ENCODE peak calls at places on chromosomes 3 and 15, in ten cellular contexts. B is PC-3, A is left ventricle myocardium inferior, G is heart left ventricle, O is WERI-Rb-1, Y is A673, R is mammary epithelial cell, U is esophagus muscularis mucosa, D is cardiac muscle cell, S is right atrium auricular region. C is an unnamed sample.

GRCh38 chr3:13497386-13497785 is 17.3 kb downstream of the HDAC11 start:
- DNase-seq in G (no peak), B (no peak), S (no peak), U (no peak), R (peak), O (no peak), A (peak), D (peak), Y (no peak), C (no peak)

GRCh38 chr3:50600141-50600753 is 11.3 kb downstream of the CISH start:
- DNase-seq in S (no peak), G (no peak), Y (no peak), A (no peak), D (no peak), U (no peak), B (no peak), O (no peak), R (no peak), C (no peak)

GRCh38 chr15:75170203-75170602 is 31.5 kb upstream of the C15orf39 start:
- DNase-seq in U (no peak), R (no peak), Y (no peak), B (no peak), S (no peak), G (no peak), O (no peak), D (no peak), A (no peak), C (no peak)

GRCh38 chr3:83195243-83195642 is 1433.8 kb upstream of the GBE1 start:
- DNase-seq in U (no peak), Y (no peak), G (no peak), A (no peak), O (no peak), R (no peak), D (no peak), B (no peak), S (no peak), C (no peak)

GRCh38 chr3:145721273-145721805 is 439.6 kb downstream of the PLOD2 start:
- DNase-seq in R (no peak), A (no peak), O (no peak), Y (no peak), U (no peak), G (no peak), S (no peak), D (no peak), B (no peak), C (no peak)

GRCh38 chr3:155946178-155946577 is 75.7 kb downstream of the GMPS start:
- DNase-seq in Y (no peak), U (no peak), R (peak), A (no peak), G (no peak), B (peak), O (no peak), D (peak), S (no peak), C (no peak)

GRCh38 chr3:77259701-77260100 is 219.8 kb downstream of the ROBO2 start:
- DNase-seq in A (no peak), O (no peak), D (no peak), G (no peak), B (no peak), S (no peak), Y (no peak), R (no peak), U (no peak), C (no peak)

GRCh38 chr3:21435871-21436270 is 315.1 kb downstream of the ZNF385D start:
- DNase-seq in U (no peak), G (no peak), Y (no peak), S (no peak), D (peak), B (peak), A (no peak), R (peak), O (no peak), C (no peak)

GRCh38 chr3:41111011-41111410 is 88.3 kb upstream of the CTNNB1 start:
- DNase-seq in D (no peak), B (no peak), O (no peak), U (no peak), R (peak), G (no peak), Y (no peak), S (no peak), A (no peak), C (no peak)

GRCh38 chr3:197549261-197549885 is 6.4 kb downstream of the BDH1 start:
- DNase-seq in U (no peak), S (no peak), O (no peak), A (no peak), Y (peak), B (no peak), R (no peak), G (no peak), D (no peak), C (no peak)

GRCh38 chr3:190012314-190012782 is 108.3 kb downstream of the P3H2 start:
- DNase-seq in R (peak), Y (peak), U (no peak), S (no peak), O (no peak), D (peak), A (no peak), G (no peak), B (peak), C (no peak)

GRCh38 chr15:29270169-29270955 is 740 bp upstream of the NSMCE3 start:
- DNase-seq in Y (no peak), S (no peak), R (peak), G (no peak), A (no peak), O (no peak), D (peak), U (no peak), B (peak), C (no peak)

GRCh38 chr3:43162573-43163084 is 56.8 kb upstream of the POMGNT2 start:
- DNase-seq in A (no peak), D (no peak), R (no peak), B (no peak), S (no peak), Y (no peak), U (peak), G (no peak), O (no peak), C (no peak)

GRCh38 chr15:88382482-88382983 is 84.7 kb downstream of the MRPL46 start:
- DNase-seq in G (no peak), O (no peak), D (no peak), A (no peak), U (no peak), B (peak), S (no peak), R (peak), Y (no peak), C (no peak)

GRCh38 chr15:44087578-44088190 is 107.4 kb downstream of the FRMD5 start:
- DNase-seq in R (peak), U (no peak), B (peak), D (peak), O (no peak), S (no peak), A (no peak), Y (peak), G (no peak), C (no peak)

GRCh38 chr3:120683213-120683612 is 1.2 kb upstream of the HGD start:
- DNase-seq in G (no peak), D (peak), A (peak), O (no peak), S (no peak), U (no peak), Y (no peak), B (no peak), R (no peak), C (no peak)

GRCh38 chr15:38688096-38688495 is 123.5 kb upstream of the RASGRP1 start:
- DNase-seq in O (no peak), D (no peak), Y (no peak), A (no peak), G (no peak), S (no peak), U (no peak), B (no peak), R (no peak), C (no peak)

GRCh38 chr15:80991446-80991845 is 1.8 kb upstream of the MESD start:
- DNase-seq in B (peak), S (peak), G (peak), R (peak), O (no peak), Y (no peak), A (peak), D (peak), U (no peak), C (peak)

GRCh38 chr3:115651089-115651488 is 27.8 kb downstream of the GAP43 start:
- DNase-seq in O (no peak), U (no peak), A (no peak), S (no peak), D (no peak), R (no peak), Y (no peak), B (no peak), G (no peak), C (no peak)

GRCh38 chr3:171548918-171549317 is 88.7 kb upstream of the TNIK start:
- DNase-seq in Y (no peak), R (no peak), O (no peak), S (no peak), B (no peak), G (no peak), D (no peak), A (no peak), U (no peak), C (no peak)

GRCh38 chr15:95304116-95304873 is 1026.2 kb upstream of the NR2F2 start:
- DNase-seq in O (no peak), B (no peak), D (peak), G (peak), Y (no peak), A (no peak), R (no peak), U (no peak), S (no peak), C (peak)

GRCh38 chr3:178966299-178967183 is 105.1 kb downstream of the ZMAT3 start:
- DNase-seq in B (peak), O (no peak), S (no peak), D (peak), Y (peak), G (no peak), A (peak), U (no peak), R (peak), C (no peak)

GRCh38 chr3:197125601-197126000 is 96.0 kb upstream of the MELTF start:
- DNase-seq in O (no peak), G (no peak), B (no peak), R (peak), A (no peak), U (no peak), D (peak), Y (no peak), S (no peak), C (no peak)

GRCh38 chr15:89448825-89449224 is 47.6 kb downstream of the RHCG start:
- DNase-seq in Y (no peak), S (no peak), B (no peak), R (no peak), O (no peak), U (no peak), A (no peak), G (no peak), D (peak), C (no peak)

GRCh38 chr3:43863966-43864933 is 173.5 kb downstream of the ABHD5 start:
- DNase-seq in U (peak), S (peak), O (no peak), R (no peak), G (no peak), A (no peak), B (no peak), Y (no peak), D (no peak), C (no peak)

GRCh38 chr15:50107591-50108408 is 11.2 kb downstream of the ATP8B4 start:
- DNase-seq in G (no peak), O (no peak), A (no peak), Y (no peak), U (no peak), B (no peak), S (no peak), R (no peak), D (no peak), C (no peak)

GRCh38 chr3:106510206-106510605 is 641.4 kb upstream of the CBLB start:
- DNase-seq in A (no peak), G (no peak), S (no peak), B (peak), O (no peak), U (no peak), R (no peak), D (no peak), Y (no peak), C (peak)

GRCh38 chr3:137171834-137172603 is 214.2 kb downstream of the IL20RB start:
- DNase-seq in S (no peak), R (peak), O (no peak), A (no peak), B (no peak), U (no peak), D (no peak), G (no peak), Y (no peak), C (no peak)

GRCh38 chr3:129031476-129032215 is 28.9 kb upstream of the GP9 start:
- DNase-seq in A (no peak), D (no peak), S (no peak), B (no peak), G (no peak), R (no peak), O (no peak), U (no peak), Y (no peak), C (no peak)

GRCh38 chr3:16249336-16249735 is 15.4 kb downstream of the DPH3 start:
- DNase-seq in B (peak), S (no peak), R (no peak), G (no peak), D (peak), Y (peak), O (peak), A (no peak), U (no peak), C (no peak)

GRCh38 chr3:16245613-16246012 is 19.1 kb downstream of the DPH3 start:
- DNase-seq in G (no peak), S (no peak), U (no peak), A (no peak), Y (no peak), O (no peak), D (no peak), R (no peak), B (no peak), C (no peak)

GRCh38 chr3:16251316-16252085 is 13.2 kb downstream of the DPH3 start:
- DNase-seq in U (no peak), A (no peak), R (no peak), D (no peak), B (no peak), Y (no peak), S (no peak), G (no peak), O (no peak), C (no peak)

GRCh38 chr3:16247282-16248058 is 17.3 kb downstream of the DPH3 start:
- DNase-seq in O (peak), A (peak), G (peak), R (peak), S (peak), D (peak), B (peak), Y (peak), U (no peak), C (peak)

GRCh38 chr3:16248556-16248955 is 16.2 kb downstream of the DPH3 start:
- DNase-seq in D (no peak), G (no peak), R (no peak), A (no peak), Y (no peak), U (no peak), B (no peak), O (no peak), S (no peak), C (no peak)
- TF ChIP-seq CTCF in D (no peak), G (no peak), R (peak), A (no peak), Y (no peak), U (no peak), B (no peak), O (no peak), S (no peak), C (no peak)

GRCh38 chr3:16807981-16808380 is 76.8 kb upstream of the PLCL2 start:
- DNase-seq in D (peak), O (peak), Y (no peak), G (no peak), S (no peak), R (no peak), A (no peak), B (no peak), U (peak), C (no peak)

GRCh38 chr3:16809482-16809881 is 75.3 kb upstream of the PLCL2 start:
- DNase-seq in Y (no peak), S (no peak), D (no peak), R (no peak), A (no peak), G (no peak), O (no peak), U (peak), B (no peak), C (no peak)

GRCh38 chr3:16810013-16810412 is 74.7 kb upstream of the PLCL2 start:
- DNase-seq in A (no peak), R (no peak), G (no peak), S (no peak), D (no peak), B (no peak), U (peak), O (no peak), Y (no peak), C (no peak)

GRCh38 chr3:16807441-16807840 is 77.3 kb upstream of the PLCL2 start:
- DNase-seq in Y (no peak), B (no peak), R (no peak), U (peak), A (no peak), O (no peak), D (peak), G (no peak), S (no peak), C (no peak)

GRCh38 chr3:16808393-16809107 is 76.2 kb upstream of the PLCL2 start:
- DNase-seq in B (peak), Y (no peak), G (no peak), A (no peak), R (no peak), S (no peak), U (peak), D (no peak), O (no peak), C (no peak)
- H3K27ac ChIP-seq in B (no peak), Y (no peak), G (no peak), A (peak), R (no peak), S (peak), U (no peak), D (no peak), O (peak), C (no peak)

GRCh38 chr3:116770815-116771450 is 61.4 kb downstream of the TUSC7 start:
- DNase-seq in R (peak), S (peak), A (peak), B (peak), Y (peak), O (peak), U (no peak), G (peak), D (peak), C (peak)
- TF ChIP-seq CTCF in R (peak), S (peak), A (peak), B (peak), Y (peak), O (peak), U (peak), G (peak), D (peak), C (peak)

DNA sequence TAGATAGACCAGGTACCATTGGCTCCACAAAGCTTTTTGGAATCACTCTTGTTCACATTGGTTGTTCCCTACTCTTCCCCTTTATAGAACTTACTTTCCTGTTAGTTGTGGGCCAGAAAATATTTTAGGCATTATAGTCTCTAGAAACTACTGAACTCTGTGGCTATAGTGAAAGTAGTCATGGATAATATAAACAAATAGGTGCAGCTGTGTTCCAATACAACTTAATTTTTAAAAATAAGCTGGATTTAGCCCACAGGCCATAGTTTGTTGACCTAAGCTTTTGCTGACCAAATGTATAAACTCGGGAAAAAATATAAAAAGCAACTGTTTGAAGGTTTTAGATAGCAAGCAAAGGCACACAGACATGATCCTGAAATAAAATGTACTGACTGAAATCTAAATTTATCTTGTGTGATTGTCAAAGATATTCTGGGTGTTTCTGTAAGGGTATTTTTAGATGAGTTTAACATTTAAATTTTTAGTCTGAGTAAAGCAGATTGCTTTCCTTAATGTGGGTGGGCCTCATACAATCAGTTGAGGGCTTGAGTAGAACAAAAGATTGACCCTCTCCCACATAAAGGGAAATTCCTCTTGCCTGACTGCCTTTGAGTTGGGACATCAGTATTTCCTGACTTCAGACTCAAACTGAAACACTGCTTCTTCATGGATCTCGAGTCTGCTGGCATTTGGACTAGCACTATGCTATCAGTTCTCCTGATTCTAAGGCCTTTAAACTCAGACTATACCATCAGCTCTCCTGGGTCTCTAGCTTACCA is 13.2 kb downstream of the IQCB1 start:
- DNase-seq in B (no peak), O (no peak), R (no peak), D (peak), Y (no peak), U (no peak), G (no peak), S (no peak), A (no peak), C (no peak)
- H3K27ac ChIP-seq in B (no peak), O (no peak), R (no peak), D (no peak), Y (no peak), U (no peak), G (no peak), S (no peak), A (no peak), C (no peak)